ENCODE peak calls at places on chromosomes 1 and 21, in four cellular contexts. K is body of pancreas; N is HEK293T; R is activated T-helper 9 cell treated with anti-CD3 and anti-CD28 coated beads, Interleukin-2, amount 50 U/mL, for 16 hours. U is an unnamed sample.
A peak's percentile ranks its signal among the peaks of the same experiment; 100 is the strongest.

GRCh38 chr1:50129201-50129600 is 20.5 kb downstream of the ELAVL4 start:
- DNase-seq in K (no peak), N (no peak), R (no peak), U (no peak)

GRCh38 chr21:32979598-32980268 is 46.0 kb upstream of the OLIG2 start:
- DNase-seq in K (no peak), N (no peak), R (no peak), U (no peak)

GRCh38 chr1:80417651-80418050 is 1383.1 kb upstream of the ADGRL2 start:
- DNase-seq in K (no peak), N (no peak), R (no peak), U (no peak)

GRCh38 chr1:198417041-198417440 is 123.4 kb downstream of the ATP6V1G3 start:
- DNase-seq in K (no peak), N (no peak), R (no peak), U (no peak)

GRCh38 chr1:77831976-77832695 is 52.7 kb downstream of the MIGA1 start:
- DNase-seq in K (no peak), N (no peak), R (no peak), U (no peak)

GRCh38 chr1:107807405-107807804 is 157.6 kb downstream of the VAV3 start:
- DNase-seq in K (no peak), N (no peak), R (no peak), U (no peak)

GRCh38 chr1:57848406-57848805 is 424.5 kb upstream of the DAB1 start:
- DNase-seq in K (no peak), N (no peak), R (no peak), U (no peak)

GRCh38 chr1:67668660-67669059 is 16.3 kb upstream of the GADD45A start:
- DNase-seq in K (no peak), N (no peak), R (no peak), U (no peak)

GRCh38 chr1:16905856-16906702 is 10.3 kb downstream of the RNU1-2 start:
- DNase-seq in K (no peak), N (no peak), R (no peak), U (no peak)

GRCh38 chr1:180540697-180541594 is 17.8 kb upstream of the OVAAL start:
- DNase-seq in K (no peak), N (no peak), R (no peak), U (no peak)

GRCh38 chr1:173285046-173285445 is 77.9 kb upstream of the TNFSF4 start:
- DNase-seq in K (no peak), N (no peak), R (no peak), U (no peak)

GRCh38 chr1:8059161-8059622 is 33.1 kb upstream of the ERRFI1 start:
- DNase-seq in K (no peak), N (no peak), R (no peak), U (no peak)

GRCh38 chr1:248372394-248372793 is 3.2 kb upstream of the OR2T6 start:
- DNase-seq in K (no peak), N (no peak), R (no peak), U (no peak)

GRCh38 chr21:45211661-45212060 is 76.0 kb downstream of the POFUT2 start:
- DNase-seq in K (no peak), N (peak; percentile 48), R (no peak), U (no peak)

GRCh38 chr1:218930879-218931278 is 242.8 kb upstream of the LYPLAL1 start:
- DNase-seq in K (peak; percentile 3), N (no peak), R (no peak), U (no peak)

GRCh38 chr1:200317236-200317635 is 92.6 kb downstream of the ZNF281 start:
- DNase-seq in K (no peak), N (no peak), R (no peak), U (no peak)

GRCh38 chr1:235984041-235984820 is 80.7 kb downstream of the NID1 start:
- DNase-seq in K (no peak), N (no peak), R (no peak), U (no peak)

GRCh38 chr1:183711691-183712401 is 58.7 kb upstream of the APOBEC4 start:
- DNase-seq in K (no peak), N (no peak), R (no peak), U (no peak)

GRCh38 chr1:180912211-180912800 is 391 bp upstream of the KIAA1614 start:
- DNase-seq in K (no peak), N (no peak), R (no peak), U (no peak)

GRCh38 chr21:46100020-46100419 is 2.1 kb downstream of the COL6A2 start:
- DNase-seq in K (no peak), N (no peak), R (no peak), U (no peak)

GRCh38 chr1:229224308-229224707 is 46.6 kb upstream of the RAB4A start:
- DNase-seq in K (no peak), N (no peak), R (no peak), U (no peak)

GRCh38 chr21:44854664-44855446 is 18.6 kb downstream of the PTTG1IP start:
- DNase-seq in K (no peak), N (no peak), R (no peak), U (no peak)

GRCh38 chr1:109664671-109665070 is 3.2 kb upstream of the GSTM2 start:
- DNase-seq in K (no peak), N (no peak), R (no peak), U (no peak)

GRCh38 chr1:205980182-205980830 is 22.9 kb downstream of the RAB7B start:
- DNase-seq in K (no peak), N (no peak), R (no peak), U (no peak)

GRCh38 chr1:164518692-164519332 is 40.2 kb upstream of the PBX1 start:
- DNase-seq in K (no peak), N (no peak), R (no peak), U (no peak)

U was measured in NK-92 treated with Interleukin-12 subunit alpha and Interleukin-12 subunit beta, amount 100 ng/mL, for 24 hours.